ENCODE peak calls at places on chromosomes 6 and 20, in four cellular contexts. U, X, A and H are unnamed samples.
A peak's percentile ranks its signal among the peaks of the same experiment; 100 is the strongest.

GRCh38 chr20:17624070-17624469 is 54.2 kb downstream of the DSTN start:
- DNase-seq in X (no peak), U (no peak), A (peak; percentile 37), H (no peak)

GRCh38 chr20:59666586-59666985 is 62.2 kb downstream of the PHACTR3 start:
- DNase-seq in X (no peak), U (no peak), A (no peak), H (no peak)

GRCh38 chr20:1434571-1435336 is 31.9 kb downstream of the NSFL1C start:
- DNase-seq in X (no peak), A (peak; percentile 86), U (peak; percentile 29), H (peak; percentile 66)

GRCh38 chr6:106975699-106976032 is 1.1 kb upstream of the CD24 start:
- DNase-seq in A (no peak), U (no peak), X (no peak), H (no peak)

GRCh38 chr20:9344080-9344920 is 170.1 kb upstream of the LAMP5 start:
- DNase-seq in U (no peak), X (no peak), A (no peak), H (peak; percentile 54)

GRCh38 chr20:46128310-46129151 is 10.4 kb downstream of the CD40 start:
- DNase-seq in X (no peak), U (no peak), A (no peak), H (no peak)

GRCh38 chr20:64139200-64140081 is 24.8 kb upstream of the MYT1 start:
- DNase-seq in U (no peak), A (peak; percentile 29), X (no peak), H (no peak)

GRCh38 chr6:2522521-2522920 is 228.2 kb downstream of the MYLK4 start:
- DNase-seq in X (no peak), A (no peak), U (no peak), H (no peak)

GRCh38 chr6:136920858-136921520 is 1.1 kb upstream of the SLC35D3 start:
- DNase-seq in A (no peak), X (peak; percentile 54), U (no peak), H (no peak)

GRCh38 chr20:37913563-37914366 is 10.8 kb downstream of the VSTM2L start:
- DNase-seq in A (no peak), U (no peak), X (no peak), H (no peak)

GRCh38 chr6:124742971-124743370 is 219.3 kb upstream of the RNF217 start:
- DNase-seq in U (no peak), A (no peak), X (no peak), H (no peak)

GRCh38 chr6:32116674-32117073 is 7.5 kb upstream of the TNXB start:
- DNase-seq in X (no peak), U (no peak), A (no peak), H (no peak)

GRCh38 chr20:43800186-43800585 is 73.4 kb upstream of the GTSF1L start:
- DNase-seq in X (no peak), U (no peak), A (no peak), H (no peak)

GRCh38 chr6:155078331-155078745 is 83.2 kb downstream of the TIAM2 start:
- DNase-seq in U (no peak), X (no peak), A (no peak), H (peak; percentile 58)

GRCh38 chr6:84422380-84422968 is 195.0 kb upstream of the CEP162 start:
- DNase-seq in X (peak; percentile 36), A (no peak), U (no peak), H (no peak)

GRCh38 chr20:37449276-37449675 is 71.8 kb upstream of the NNAT start:
- DNase-seq in A (no peak), X (no peak), U (no peak), H (no peak)

GRCh38 chr6:99604161-99605073 is 2.2 kb upstream of the PRDM13 start:
- DNase-seq in A (no peak), U (no peak), X (peak; percentile 32), H (no peak)

GRCh38 chr20:52402514-52402913 is 210.9 kb upstream of the ZFP64 start:
- DNase-seq in U (no peak), X (no peak), A (no peak), H (no peak)

GRCh38 chr20:44613575-44613974 is 31.2 kb downstream of the PKIG start:
- DNase-seq in A (no peak), U (no peak), X (no peak), H (no peak)

GRCh38 chr6:41713161-41713649 is 22.2 kb downstream of the TFEB start:
- DNase-seq in A (no peak), U (no peak), X (peak; percentile 54), H (peak; percentile 76)

GRCh38 chr6:127343753-127344659 is 597 bp upstream of the ECHDC1 start:
- DNase-seq in U (no peak), X (no peak), A (no peak), H (no peak)

GRCh38 chr6:77470983-77471382 is 7.7 kb upstream of the HTR1B start:
- DNase-seq in A (no peak), U (no peak), X (no peak), H (no peak)

GRCh38 chr6:90469906-90470305 is 117.0 kb downstream of the MAP3K7 start:
- DNase-seq in A (no peak), X (no peak), U (no peak), H (no peak)

GRCh38 chr20:717817-718216 is 42.2 kb upstream of the SCRT2 start:
- DNase-seq in X (no peak), A (no peak), U (no peak), H (no peak)

GRCh38 chr6:27374824-27375612 is 13.5 kb upstream of the ZNF391 start:
- DNase-seq in X (peak; percentile 87), U (peak; percentile 50), A (peak; percentile 88), H (no peak)